ENCODE peak calls at places on chromosomes 5 and 9, in four cellular contexts. Q is breast epithelium, I is adrenal gland, U is heart left ventricle. Y is an unnamed sample.

GRCh38 chr9:122797316-122798033 is 2.4 kb upstream of the OR1K1 start:
- DNase-seq in Q (no peak), I (no peak), U (no peak), Y (no peak)

GRCh38 chr5:141909212-141909611 is 14.5 kb upstream of the DELE1 start:
- DNase-seq in Q (no peak), I (no peak), U (no peak), Y (no peak)

GRCh38 chr9:101325053-101325452 is 59.8 kb downstream of the BAAT start:
- DNase-seq in Q (no peak), I (no peak), U (no peak), Y (no peak)

GRCh38 chr9:110753734-110754231 is 85.2 kb downstream of the MUSK start:
- DNase-seq in Q (no peak), I (no peak), U (no peak), Y (no peak)

GRCh38 chr9:18331808-18332209 is 142.1 kb upstream of the ADAMTSL1 start:
- DNase-seq in Q (no peak), I (no peak), U (no peak), Y (no peak)

GRCh38 chr5:73867344-73868335 is 241.6 kb downstream of the ARHGEF28 start:
- DNase-seq in Q (no peak), I (no peak), U (no peak), Y (no peak)

GRCh38 chr5:56339732-56340131 is 106.6 kb upstream of the ANKRD55 start:
- DNase-seq in Q (no peak), I (no peak), U (no peak), Y (no peak)

GRCh38 chr9:3775968-3776367 is 250.2 kb upstream of the RFX3 start:
- DNase-seq in Q (no peak), I (no peak), U (no peak), Y (no peak)

DNA sequence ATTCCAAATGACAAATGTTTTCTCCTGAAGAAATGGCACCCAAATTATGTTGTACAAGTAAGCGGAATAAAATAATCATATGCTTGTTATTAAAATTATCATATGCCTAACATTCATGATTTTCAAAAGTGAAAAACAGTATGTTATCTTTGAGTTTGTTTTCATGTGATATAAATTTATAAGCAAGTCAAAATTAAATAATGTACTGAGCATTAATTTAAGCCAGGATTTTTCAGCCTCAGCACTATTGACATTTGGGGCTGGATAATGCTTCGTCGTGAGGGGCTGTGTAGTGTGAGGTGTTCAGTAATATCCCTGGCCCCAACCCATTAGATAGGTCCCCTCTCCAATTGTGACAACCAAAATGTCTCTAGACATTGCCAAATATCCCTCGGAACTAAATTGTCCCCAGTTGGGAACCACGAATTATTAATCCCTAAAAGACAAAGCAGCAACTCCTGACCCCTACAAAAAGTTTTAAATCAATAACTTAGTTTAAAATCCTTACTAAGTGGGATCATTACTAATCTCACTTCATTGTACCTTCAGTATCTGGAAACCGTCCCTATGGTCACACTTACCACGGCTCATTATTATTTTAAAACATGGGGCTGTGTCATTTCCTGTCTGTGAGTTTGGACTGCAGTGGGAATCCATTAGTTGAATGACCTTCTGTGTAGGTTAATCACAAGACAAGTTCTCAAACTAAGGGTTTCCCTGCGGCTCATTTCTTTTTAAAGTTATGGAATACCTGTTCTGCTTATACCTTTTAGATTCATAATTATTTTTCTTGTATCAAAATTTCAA is 1.3 kb upstream of the NNT start:
- DNase-seq in Q (no peak), I (no peak), U (peak), Y (peak)
- TF ChIP-seq POLR2A in Q (no peak), I (no peak), U (no peak), Y (no peak)

GRCh38 chr9:96618209-96619108 is 1.2 kb downstream of the CDC14B start:
- DNase-seq in Q (no peak), I (peak), U (peak), Y (peak)
- TF ChIP-seq POLR2A in Q (no peak), I (no peak), U (no peak), Y (no peak)

GRCh38 chr5:151448038-151448985 is 909 bp downstream of the SLC36A1 start:
- DNase-seq in Q (no peak), I (peak), U (no peak), Y (peak)

GRCh38 chr5:151450605-151451004 is 3.2 kb downstream of the SLC36A1 start:
- DNase-seq in Q (no peak), I (no peak), U (no peak), Y (peak)

GRCh38 chr5:151449288-151449687 is 1.9 kb downstream of the SLC36A1 start:
- DNase-seq in Q (no peak), I (no peak), U (no peak), Y (peak)

GRCh38 chr5:151449836-151450235 is 2.4 kb downstream of the SLC36A1 start:
- DNase-seq in Q (no peak), I (no peak), U (no peak), Y (no peak)

DNA sequence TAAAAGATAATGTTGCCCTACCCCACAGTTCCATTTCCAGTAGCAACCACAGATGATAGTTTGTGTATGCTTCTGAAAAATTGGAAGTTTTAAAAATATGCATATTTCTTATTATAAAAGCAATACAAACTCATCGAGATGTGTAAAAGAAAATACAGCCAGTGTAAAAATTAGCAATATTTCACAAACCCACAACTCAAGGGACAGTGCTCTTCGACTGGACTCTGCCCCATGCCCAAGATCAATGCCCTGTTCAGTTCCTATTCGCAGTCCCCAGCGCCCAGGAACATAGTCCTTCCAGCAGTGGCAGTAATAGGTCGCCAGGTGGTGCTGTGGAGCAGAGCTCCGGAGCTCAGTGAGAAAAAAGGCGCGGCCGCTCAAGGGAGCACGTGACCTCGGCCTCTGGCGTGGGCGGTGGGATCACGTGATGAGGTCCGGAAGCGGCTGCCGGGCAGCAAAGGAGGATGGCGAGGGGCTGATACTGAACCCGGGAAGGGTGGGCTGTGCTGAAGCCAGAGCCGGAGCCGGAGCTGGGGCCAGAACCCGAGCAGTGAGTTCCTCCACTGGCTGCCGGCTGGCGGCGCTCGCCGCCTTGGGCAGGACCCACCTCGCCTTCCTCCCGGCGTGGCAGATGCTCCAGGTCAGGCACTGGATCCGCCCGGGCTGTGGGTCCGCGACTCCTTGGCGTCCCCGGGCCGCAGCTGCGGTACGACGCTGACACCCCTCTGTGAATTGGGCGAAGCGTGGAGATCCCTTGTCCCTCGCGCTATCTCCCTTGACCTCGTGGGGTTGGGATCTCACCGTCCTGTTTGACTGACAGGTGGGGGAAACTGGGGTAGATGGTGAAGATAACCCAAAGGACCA is at the start of gene SLC36A1:
- DNase-seq in Q (peak), I (peak), U (peak), Y (peak)
- TF ChIP-seq POLR2A in Q (no peak), I (peak), U (no peak), Y (peak)

GRCh38 chr5:139388198-139388821 is 1.4 kb downstream of the MZB1 start:
- DNase-seq in Q (peak), I (peak), U (no peak), Y (no peak)
- TF ChIP-seq POLR2A in Q (no peak), I (no peak), U (no peak), Y (no peak)

DNA sequence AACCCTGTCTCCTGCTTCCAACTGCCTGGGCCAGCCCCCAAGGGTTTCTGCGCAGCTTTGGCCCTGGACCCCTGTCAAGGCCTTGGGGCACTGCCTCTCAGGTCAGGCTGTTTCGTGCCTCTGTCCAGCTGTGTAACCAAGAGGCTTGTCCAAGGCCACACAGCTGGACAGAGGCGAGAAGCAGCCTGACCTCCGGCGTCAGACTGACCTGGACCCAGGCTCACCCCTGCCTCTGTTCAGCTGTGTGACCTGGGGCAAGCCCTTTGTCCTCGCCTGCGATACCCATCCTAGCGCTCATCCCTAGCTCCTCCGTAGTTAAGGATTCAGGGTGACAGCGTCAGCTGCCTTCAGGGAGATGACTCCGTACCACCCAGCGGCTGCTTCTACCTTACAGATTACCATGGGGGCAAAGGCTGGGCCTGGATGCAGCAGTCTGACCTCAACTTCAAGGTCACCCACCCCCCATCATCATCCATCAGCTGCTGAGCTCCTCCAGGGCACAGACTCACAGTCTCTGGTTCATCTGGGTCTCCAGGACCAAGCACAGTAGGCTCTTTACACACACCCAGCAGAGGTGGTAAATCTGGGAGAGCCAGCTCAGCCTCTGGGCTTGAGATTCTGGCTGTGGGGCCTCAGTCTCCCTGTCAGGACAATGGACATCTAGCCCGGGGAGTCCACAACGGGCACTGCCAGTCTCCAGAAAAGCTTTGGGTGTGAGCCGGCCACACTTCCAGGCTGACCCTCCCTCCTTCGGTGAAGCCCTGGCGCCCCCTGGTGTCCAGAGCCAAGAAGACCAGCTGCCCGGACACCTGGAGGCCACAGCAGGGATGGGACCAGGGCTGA is 7.9 kb downstream of the AK1 start:
- DNase-seq in Q (peak), I (peak), U (peak), Y (peak)
- TF ChIP-seq POLR2A in Q (no peak), I (no peak), U (no peak), Y (no peak)

GRCh38 chr9:129174102-129174723 is 3.8 kb downstream of the IER5L start:
- DNase-seq in Q (peak), I (peak), U (peak), Y (peak)

GRCh38 chr9:129172816-129173215 is 5.2 kb downstream of the IER5L start:
- DNase-seq in Q (no peak), I (no peak), U (no peak), Y (no peak)

GRCh38 chr9:129174724-129175514 is 3.1 kb downstream of the IER5L start:
- DNase-seq in Q (peak), I (peak), U (peak), Y (no peak)

GRCh38 chr9:129171993-129172751 is 5.9 kb downstream of the IER5L start:
- DNase-seq in Q (no peak), I (no peak), U (no peak), Y (no peak)

GRCh38 chr9:129173296-129174101 is 4.6 kb downstream of the IER5L start:
- DNase-seq in Q (no peak), I (no peak), U (no peak), Y (no peak)
- TF ChIP-seq POLR2A in Q (no peak), I (no peak), U (no peak), Y (no peak)

GRCh38 chr5:10441083-10441991 is at the start of gene ROPN1L:
- DNase-seq in Q (peak), I (peak), U (peak), Y (peak)
- TF ChIP-seq POLR2A in Q (no peak), I (peak), U (no peak), Y (no peak)